ENCODE peak calls at places on chromosomes 12 and 14, in five cellular contexts. F is NCI-H146, P is PC-3, T is ureter, L is astrocyte of the hippocampus. X is an unnamed sample.

GRCh38 chr14:102508410-102508773 is 1.2 kb downstream of the ANKRD9 start:
- DNase-seq in F (no peak), P (peak; percentile 78), T (peak; percentile 71), L (no peak), X (no peak)

GRCh38 chr14:104968541-104969401 is 9.4 kb downstream of the AHNAK2 start:
- DNase-seq in F (no peak), P (peak; percentile 53), T (peak; percentile 70), L (peak; percentile 32), X (no peak)

GRCh38 chr14:80425686-80426085 is 214.4 kb upstream of the DIO2 start:
- DNase-seq in F (no peak), P (peak; percentile 92), T (no peak), L (peak; percentile 88), X (no peak)

GRCh38 chr14:89378119-89378518 is 38.9 kb downstream of the FOXN3 start:
- DNase-seq in F (no peak), P (no peak), T (no peak), L (peak; percentile 71), X (no peak)

GRCh38 chr12:22691319-22691718 is 66.3 kb downstream of the ETNK1 start:
- DNase-seq in F (no peak), P (no peak), T (no peak), L (no peak), X (no peak)

GRCh38 chr14:32588448-32589320 is 259.6 kb downstream of the AKAP6 start:
- DNase-seq in F (peak; percentile 20), P (peak; percentile 77), T (no peak), L (peak; percentile 75), X (no peak)

GRCh38 chr14:75011356-75012097 is 8.8 kb downstream of the EIF2B2 start:
- DNase-seq in F (no peak), P (peak; percentile 48), T (no peak), L (peak; percentile 81), X (no peak)

GRCh38 chr14:96167224-96168148 is 37.2 kb upstream of the BDKRB2 start:
- DNase-seq in F (peak; percentile 12), P (peak; percentile 70), T (peak; percentile 26), L (peak; percentile 49), X (peak; percentile 53)

GRCh38 chr12:38905480-38906351 is at the start of gene CPNE8:
- DNase-seq in F (no peak), P (peak; percentile 59), T (peak; percentile 87), L (peak; percentile 78), X (peak; percentile 91)

GRCh38 chr14:72644758-72645489 is 249.0 kb downstream of the DPF3 start:
- DNase-seq in F (no peak), P (no peak), T (no peak), L (no peak), X (no peak)

GRCh38 chr12:94789510-94790225 is 139.3 kb upstream of the TMCC3 start:
- DNase-seq in F (no peak), P (no peak), T (no peak), L (no peak), X (no peak)

GRCh38 chr12:93847517-93848452 is 170.6 kb downstream of the CRADD start:
- DNase-seq in F (no peak), P (no peak), T (no peak), L (no peak), X (no peak)

GRCh38 chr12:57610553-57611115 is 601 bp upstream of the ARHGEF25 start:
- DNase-seq in F (no peak), P (no peak), T (peak; percentile 82), L (peak; percentile 30), X (no peak)

GRCh38 chr14:89417469-89418225 is 614 bp upstream of the FOXN3 start:
- DNase-seq in F (peak; percentile 63), P (peak; percentile 80), T (peak; percentile 75), L (peak; percentile 77), X (peak; percentile 73)

GRCh38 chr14:35384386-35385041 is 20.0 kb downstream of the NFKBIA start:
- DNase-seq in F (no peak), P (no peak), T (peak; percentile 66), L (peak; percentile 84), X (peak; percentile 86)

GRCh38 chr12:6946033-6946919 is 2.5 kb downstream of the C12orf57 start:
- DNase-seq in F (peak; percentile 100), P (peak; percentile 94), T (peak; percentile 93), L (peak; percentile 44), X (no peak)

GRCh38 chr14:33847066-33847465 is 103.8 kb downstream of the EGLN3 start:
- DNase-seq in F (no peak), P (no peak), T (no peak), L (peak; percentile 32), X (no peak)

GRCh38 chr12:79555006-79555925 is 135.5 kb downstream of the PAWR start:
- DNase-seq in F (no peak), P (peak; percentile 77), T (no peak), L (peak; percentile 70), X (no peak)

GRCh38 chr12:93982847-93983315 is 165.5 kb upstream of the PLXNC1 start:
- DNase-seq in F (peak; percentile 93), P (peak; percentile 79), T (no peak), L (peak; percentile 72), X (no peak)

GRCh38 chr14:104133496-104133895 is 4.9 kb upstream of the KIF26A start:
- DNase-seq in F (no peak), P (no peak), T (no peak), L (no peak), X (no peak)

GRCh38 chr14:71117839-71118743 is 210.8 kb downstream of the PCNX1 start:
- DNase-seq in F (no peak), P (peak; percentile 95), T (no peak), L (peak; percentile 75), X (no peak)

GRCh38 chr12:47972895-47973294 is 9.5 kb downstream of the TMEM106C start:
- DNase-seq in F (no peak), P (no peak), T (no peak), L (no peak), X (no peak)

GRCh38 chr12:4370265-4370664 is 9.2 kb downstream of the FGF23 start:
- DNase-seq in F (no peak), P (no peak), T (no peak), L (no peak), X (no peak)

GRCh38 chr12:80551897-80552296 is 107.9 kb downstream of the PTPRQ start:
- DNase-seq in F (no peak), P (peak; percentile 98), T (no peak), L (peak; percentile 95), X (no peak)

GRCh38 chr14:65462411-65462810 is 49.9 kb downstream of the FUT8 start:
- DNase-seq in F (no peak), P (peak; percentile 32), T (no peak), L (peak; percentile 73), X (no peak)

GRCh38 chr12:31324116-31324844 is 1.7 kb downstream of the SINHCAF start:
- DNase-seq in F (peak; percentile 76), P (peak; percentile 65), T (peak; percentile 79), L (peak; percentile 93), X (peak; percentile 64)

GRCh38 chr12:121388421-121388981 is 11.4 kb upstream of the RNF34 start:
- DNase-seq in F (no peak), P (peak; percentile 79), T (no peak), L (peak; percentile 59), X (no peak)

GRCh38 chr14:96136361-96136760 is 68.3 kb upstream of the BDKRB2 start:
- DNase-seq in F (peak; percentile 11), P (peak; percentile 22), T (no peak), L (peak; percentile 31), X (no peak)

GRCh38 chr12:119374615-119375014 is 40.1 kb downstream of the CCDC60 start:
- DNase-seq in F (no peak), P (no peak), T (no peak), L (no peak), X (no peak)

GRCh38 chr12:88310069-88310468 is 168.0 kb downstream of the TMTC3 start:
- DNase-seq in F (no peak), P (peak; percentile 28), T (no peak), L (no peak), X (no peak)